ENCODE peak calls at places on chromosomes 2 and 18, in nine cellular contexts. B is glutamatergic neuron, U is kidney epithelial cell, I is pancreas, E is cardiac fibroblast, M is Calu3, J is adrenal gland, F is breast epithelium, Z is chondrocyte. G is an unnamed sample.

GRCh38 chr18:58136865-58137264 is 92.8 kb downstream of the NEDD4L start:
- DNase-seq in B (no peak), U (no peak), I (no peak), E (peak), M (no peak), J (no peak), F (no peak), Z (no peak), G (no peak)

GRCh38 chr2:68837861-68838341 is 33.3 kb downstream of the BMP10 start:
- DNase-seq in B (no peak), U (no peak), I (no peak), E (no peak), M (no peak), J (no peak), F (no peak), Z (no peak), G (no peak)

GRCh38 chr18:42028232-42028832 is 73.3 kb downstream of the PIK3C3 start:
- DNase-seq in B (peak), U (no peak), I (no peak), E (peak), M (peak), J (peak), F (no peak), Z (no peak), G (no peak)

GRCh38 chr2:1742680-1743395 is 1.5 kb downstream of the PXDN start:
- DNase-seq in B (peak), U (no peak), I (peak), E (peak), M (no peak), J (peak), F (peak), Z (peak), G (no peak)

GRCh38 chr2:70073493-70073892 is 13.8 kb upstream of the PCBP1 start:
- DNase-seq in B (no peak), U (no peak), I (no peak), E (no peak), M (no peak), J (no peak), F (no peak), Z (no peak), G (no peak)

GRCh38 chr18:6058941-6059340 is 163.6 kb upstream of the TMEM200C start:
- DNase-seq in B (peak), U (peak), I (no peak), E (peak), M (no peak), J (no peak), F (no peak), Z (no peak), G (no peak)

GRCh38 chr2:205245652-205246051 is 436.6 kb upstream of the NRP2 start:
- DNase-seq in B (no peak), U (no peak), I (no peak), E (peak), M (no peak), J (no peak), F (no peak), Z (no peak), G (no peak)

GRCh38 chr2:234483568-234484251 is 13.2 kb downstream of the ARL4C start:
- DNase-seq in B (no peak), U (no peak), I (no peak), E (no peak), M (no peak), J (no peak), F (no peak), Z (no peak), G (peak)

GRCh38 chr18:55214534-55214933 is 255.3 kb upstream of the CCDC68 start:
- DNase-seq in B (no peak), U (no peak), I (no peak), E (no peak), M (no peak), J (no peak), F (no peak), Z (no peak), G (no peak)

GRCh38 chr2:182858671-182859070 is 7.8 kb downstream of the FRZB start:
- DNase-seq in B (no peak), U (no peak), I (no peak), E (no peak), M (no peak), J (no peak), F (no peak), Z (no peak), G (no peak)

GRCh38 chr2:223180463-223180862 is 128.5 kb downstream of the KCNE4 start:
- DNase-seq in B (no peak), U (no peak), I (no peak), E (no peak), M (no peak), J (no peak), F (no peak), Z (no peak), G (no peak)

GRCh38 chr18:49646864-49647263 is 85.0 kb downstream of the LIPG start:
- DNase-seq in B (no peak), U (no peak), I (no peak), E (no peak), M (no peak), J (no peak), F (no peak), Z (no peak), G (no peak)

GRCh38 chr18:58359226-58360019 is 269.5 kb downstream of the ALPK2 start:
- DNase-seq in B (no peak), U (no peak), I (no peak), E (no peak), M (no peak), J (no peak), F (no peak), Z (no peak), G (no peak)

GRCh38 chr2:12071343-12071742 is 324.9 kb downstream of the LPIN1 start:
- DNase-seq in B (no peak), U (no peak), I (no peak), E (no peak), M (no peak), J (no peak), F (no peak), Z (no peak), G (no peak)

GRCh38 chr2:74186038-74186437 is 7.4 kb upstream of the MOB1A start:
- DNase-seq in B (no peak), U (no peak), I (no peak), E (no peak), M (no peak), J (no peak), F (no peak), Z (no peak), G (no peak)

GRCh38 chr2:172783091-172783898 is 47.6 kb downstream of the RAPGEF4 start:
- DNase-seq in B (no peak), U (peak), I (peak), E (peak), M (peak), J (peak), F (peak), Z (no peak), G (no peak)
- TF ChIP-seq CTCF in B (no peak), U (peak), I (no peak), E (no peak), M (no peak), J (no peak), F (no peak), Z (peak), G (no peak)

DNA sequence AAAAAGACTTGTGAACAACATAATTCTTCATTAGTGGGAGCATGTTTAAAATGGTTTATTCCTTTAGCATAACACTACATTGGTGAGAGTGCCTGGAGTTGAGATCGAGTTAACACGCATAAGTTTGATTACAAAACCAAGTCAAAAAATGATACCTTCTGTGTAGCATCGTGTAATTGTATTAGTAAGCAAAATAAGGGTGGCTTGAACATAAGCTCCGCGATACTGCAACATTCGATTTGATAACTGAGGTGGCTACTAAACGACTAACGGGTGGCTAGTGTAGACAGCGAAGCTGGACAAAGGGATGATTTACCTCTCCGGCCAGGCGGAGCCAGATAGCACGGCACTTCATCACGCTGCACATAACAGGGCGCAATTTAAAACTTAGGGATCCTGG is 36.6 kb upstream of the TOGARAM2 start:
- DNase-seq in B (no peak), U (no peak), I (no peak), E (no peak), M (no peak), J (no peak), F (no peak), Z (no peak), G (no peak)
- TF ChIP-seq CTCF in B (no peak), U (no peak), I (no peak), E (no peak), M (no peak), J (no peak), F (no peak), Z (no peak), G (no peak)

GRCh38 chr2:53018830-53019425 is 748.7 kb upstream of the CHAC2 start:
- DNase-seq in B (no peak), U (no peak), I (no peak), E (peak), M (no peak), J (no peak), F (no peak), Z (no peak), G (no peak)
- TF ChIP-seq CTCF in B (no peak), U (peak), I (no peak), E (peak), M (peak), J (no peak), F (no peak), Z (peak), G (no peak)

GRCh38 chr18:31241900-31242409 is 76.0 kb upstream of the DSG1 start:
- DNase-seq in B (peak), U (peak), I (peak), E (no peak), M (peak), J (no peak), F (peak), Z (no peak), G (no peak)
- TF ChIP-seq CTCF in B (peak), U (peak), I (peak), E (peak), M (peak), J (no peak), F (peak), Z (peak), G (no peak)

DNA sequence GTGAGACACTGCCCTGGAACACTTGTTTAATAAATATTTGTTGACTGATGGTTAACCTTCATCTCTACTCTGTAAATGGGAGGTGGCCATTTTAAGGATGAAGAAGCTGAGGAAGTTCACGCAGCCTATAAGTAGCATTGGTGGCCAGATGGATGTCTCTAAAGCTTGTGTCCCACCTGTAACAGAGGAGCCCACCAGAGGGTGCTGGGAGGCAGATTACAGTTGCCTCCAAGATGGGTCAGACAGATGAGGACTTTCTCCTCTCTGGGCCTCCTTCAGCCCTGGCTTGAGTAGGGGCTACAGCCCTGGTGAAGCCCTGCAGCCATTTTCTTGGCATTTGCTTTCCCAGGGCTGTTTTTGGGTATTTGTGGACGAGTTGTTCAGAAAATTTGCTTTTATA is 45.0 kb upstream of the MCFD2 start:
- DNase-seq in B (no peak), U (no peak), I (no peak), E (no peak), M (no peak), J (no peak), F (no peak), Z (no peak), G (no peak)
- TF ChIP-seq CTCF in B (no peak), U (no peak), I (no peak), E (no peak), M (no peak), J (no peak), F (no peak), Z (peak), G (no peak)

GRCh38 chr2:157304811-157305712 is 20.6 kb downstream of the ERMN start:
- DNase-seq in B (no peak), U (no peak), I (no peak), E (peak), M (no peak), J (no peak), F (no peak), Z (no peak), G (no peak)

GRCh38 chr2:157302492-157303099 is 23.0 kb downstream of the ERMN start:
- DNase-seq in B (no peak), U (no peak), I (peak), E (peak), M (peak), J (peak), F (no peak), Z (no peak), G (no peak)

GRCh38 chr2:157303612-157304011 is 22.0 kb downstream of the ERMN start:
- DNase-seq in B (no peak), U (no peak), I (no peak), E (no peak), M (no peak), J (no peak), F (no peak), Z (no peak), G (no peak)

GRCh38 chr2:157305713-157306110 is 19.9 kb downstream of the ERMN start:
- DNase-seq in B (no peak), U (no peak), I (no peak), E (no peak), M (no peak), J (no peak), F (no peak), Z (no peak), G (no peak)

GRCh38 chr2:157307021-157307420 is 18.6 kb downstream of the ERMN start:
- DNase-seq in B (no peak), U (peak), I (no peak), E (no peak), M (no peak), J (no peak), F (no peak), Z (no peak), G (no peak)
- TF ChIP-seq CTCF in B (peak), U (peak), I (no peak), E (no peak), M (no peak), J (no peak), F (no peak), Z (peak), G (no peak)